ENCODE peak calls at places on chromosomes 16 and 17, in eight cellular contexts. One of them, this sample, is unnamed.

GRCh38 chr16:53642094-53642493 is 61.6 kb downstream of the RPGRIP1L start:
- DNase-seq in mucosa of descending colon: no peak
- DNase-seq in thoracic aorta: no peak
- DNase-seq in body of pancreas: no peak
- DNase-seq in fibroblast of pulmonary artery: no peak
- DNase-seq in BE2C: no peak
- DNase-seq in heart left ventricle: no peak
- DNase-seq in astrocyte of the spinal cord: no peak
- DNase-seq in this sample: no peak

GRCh38 chr17:27407916-27408846 is 48.1 kb upstream of the KSR1 start:
- DNase-seq in mucosa of descending colon: no peak
- DNase-seq in astrocyte of the spinal cord: peak
- DNase-seq in body of pancreas: no peak
- DNase-seq in fibroblast of pulmonary artery: peak
- DNase-seq in thoracic aorta: no peak
- DNase-seq in heart left ventricle: no peak
- DNase-seq in BE2C: no peak
- DNase-seq in this sample: no peak

GRCh38 chr16:17555176-17555575 is 84.4 kb upstream of the XYLT1 start:
- DNase-seq in heart left ventricle: no peak
- DNase-seq in body of pancreas: no peak
- DNase-seq in astrocyte of the spinal cord: peak
- DNase-seq in BE2C: no peak
- DNase-seq in thoracic aorta: no peak
- DNase-seq in fibroblast of pulmonary artery: peak
- DNase-seq in mucosa of descending colon: no peak
- DNase-seq in this sample: peak

GRCh38 chr17:10699861-10700260 is 2.5 kb downstream of the ADPRM start:
- DNase-seq in astrocyte of the spinal cord: no peak
- DNase-seq in body of pancreas: no peak
- DNase-seq in thoracic aorta: no peak
- DNase-seq in BE2C: no peak
- DNase-seq in fibroblast of pulmonary artery: peak
- DNase-seq in heart left ventricle: no peak
- DNase-seq in mucosa of descending colon: no peak
- DNase-seq in this sample: no peak

GRCh38 chr17:79866791-79867190 is 27.6 kb upstream of the CBX4 start:
- DNase-seq in thoracic aorta: no peak
- DNase-seq in fibroblast of pulmonary artery: no peak
- DNase-seq in mucosa of descending colon: peak
- DNase-seq in heart left ventricle: no peak
- DNase-seq in BE2C: no peak
- DNase-seq in astrocyte of the spinal cord: peak
- DNase-seq in body of pancreas: no peak
- DNase-seq in this sample: no peak

GRCh38 chr16:50612849-50613198 is 64.6 kb downstream of the NKD1 start:
- DNase-seq in body of pancreas: no peak
- DNase-seq in BE2C: no peak
- DNase-seq in fibroblast of pulmonary artery: no peak
- DNase-seq in thoracic aorta: no peak
- DNase-seq in mucosa of descending colon: no peak
- DNase-seq in astrocyte of the spinal cord: no peak
- DNase-seq in heart left ventricle: no peak
- DNase-seq in this sample: no peak

GRCh38 chr17:70278846-70279465 is 109.6 kb downstream of the KCNJ2 start:
- DNase-seq in heart left ventricle: no peak
- DNase-seq in astrocyte of the spinal cord: no peak
- DNase-seq in BE2C: peak
- DNase-seq in body of pancreas: no peak
- DNase-seq in fibroblast of pulmonary artery: no peak
- DNase-seq in mucosa of descending colon: no peak
- DNase-seq in thoracic aorta: no peak
- DNase-seq in this sample: no peak

GRCh38 chr17:13601317-13601775 is 383 bp downstream of the HS3ST3A1 start:
- DNase-seq in body of pancreas: no peak
- DNase-seq in heart left ventricle: peak
- DNase-seq in BE2C: peak
- DNase-seq in astrocyte of the spinal cord: peak
- DNase-seq in fibroblast of pulmonary artery: no peak
- DNase-seq in mucosa of descending colon: no peak
- DNase-seq in thoracic aorta: no peak
- DNase-seq in this sample: no peak

DNA sequence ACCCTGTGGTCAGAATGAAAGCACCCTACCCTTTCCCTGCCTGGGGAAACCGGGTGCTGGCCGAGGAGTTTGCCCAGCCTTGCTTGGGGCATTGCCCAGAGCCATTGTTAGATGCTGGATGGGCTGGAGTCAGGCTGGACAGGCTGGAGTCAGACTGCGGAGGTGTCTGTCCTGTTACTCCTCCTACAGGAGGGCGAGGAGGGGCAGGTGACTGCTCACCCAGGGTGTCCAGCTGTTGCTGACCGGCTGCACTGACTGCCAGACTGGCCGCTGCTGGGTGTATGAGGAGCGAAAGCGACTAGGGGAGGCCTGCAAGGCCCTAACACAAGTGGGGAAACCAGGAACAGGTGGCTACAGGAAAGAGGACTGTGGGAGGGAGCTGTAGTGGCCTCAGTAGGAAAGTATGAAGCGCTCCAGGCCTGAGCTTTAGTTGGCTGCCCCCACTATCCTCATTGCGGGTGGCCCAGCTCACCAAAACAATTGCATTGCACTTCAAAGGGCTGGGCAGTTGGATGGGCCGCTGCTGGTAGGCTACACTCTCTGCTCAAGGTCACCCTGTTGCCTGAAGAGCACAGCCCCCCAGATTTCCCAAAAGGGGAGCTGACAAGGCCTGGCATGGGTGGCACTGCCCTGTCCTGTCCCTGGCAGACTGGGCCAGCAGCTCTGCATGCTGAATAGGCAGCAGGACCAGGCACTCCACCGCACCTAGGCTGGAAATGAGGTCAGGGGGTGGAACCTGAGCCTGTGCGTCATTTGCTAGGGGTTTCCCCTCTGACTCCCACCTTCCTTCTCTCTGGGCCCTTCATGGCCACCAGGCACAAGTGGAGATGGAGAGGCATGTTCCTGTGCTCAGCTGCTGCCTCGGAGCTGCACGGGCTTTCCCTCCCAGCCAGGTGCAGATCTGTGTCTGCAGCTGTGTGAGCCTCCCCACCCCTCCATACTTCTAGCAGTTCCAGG is 18.4 kb downstream of the LDHD start:
- DNase-seq in astrocyte of the spinal cord: no peak
- DNase-seq in thoracic aorta: no peak
- DNase-seq in heart left ventricle: no peak
- DNase-seq in mucosa of descending colon: no peak
- DNase-seq in fibroblast of pulmonary artery: no peak
- DNase-seq in body of pancreas: no peak
- DNase-seq in BE2C: no peak
- DNase-seq in this sample: no peak
- TF ChIP-seq CTCF in astrocyte of the spinal cord: no peak
- TF ChIP-seq CTCF in thoracic aorta: no peak
- TF ChIP-seq CTCF in heart left ventricle: no peak
- TF ChIP-seq CTCF in mucosa of descending colon: no peak
- TF ChIP-seq CTCF in fibroblast of pulmonary artery: no peak
- TF ChIP-seq CTCF in body of pancreas: no peak
- TF ChIP-seq CTCF in BE2C: no peak
- TF ChIP-seq CTCF in this sample: no peak

GRCh38 chr17:8312251-8312650 is 2.2 kb downstream of the ARHGEF15 start:
- DNase-seq in astrocyte of the spinal cord: no peak
- DNase-seq in mucosa of descending colon: no peak
- DNase-seq in BE2C: no peak
- DNase-seq in fibroblast of pulmonary artery: no peak
- DNase-seq in heart left ventricle: no peak
- DNase-seq in thoracic aorta: no peak
- DNase-seq in body of pancreas: no peak
- DNase-seq in this sample: no peak
- H3K4me3 ChIP-seq in astrocyte of the spinal cord: no peak
- H3K4me3 ChIP-seq in mucosa of descending colon: no peak
- H3K4me3 ChIP-seq in BE2C: no peak
- H3K4me3 ChIP-seq in fibroblast of pulmonary artery: no peak
- H3K4me3 ChIP-seq in heart left ventricle: peak
- H3K4me3 ChIP-seq in thoracic aorta: no peak
- H3K4me3 ChIP-seq in body of pancreas: no peak
- H3K4me3 ChIP-seq in this sample: no peak

GRCh38 chr16:14485811-14486519 is 144.1 kb downstream of the PARN start:
- DNase-seq in BE2C: no peak
- DNase-seq in astrocyte of the spinal cord: no peak
- DNase-seq in thoracic aorta: no peak
- DNase-seq in mucosa of descending colon: no peak
- DNase-seq in heart left ventricle: no peak
- DNase-seq in fibroblast of pulmonary artery: no peak
- DNase-seq in body of pancreas: no peak
- DNase-seq in this sample: no peak

GRCh38 chr16:14489460-14489859 is 140.6 kb downstream of the PARN start:
- DNase-seq in BE2C: peak
- DNase-seq in thoracic aorta: no peak
- DNase-seq in fibroblast of pulmonary artery: no peak
- DNase-seq in mucosa of descending colon: no peak
- DNase-seq in heart left ventricle: peak
- DNase-seq in astrocyte of the spinal cord: no peak
- DNase-seq in body of pancreas: no peak
- DNase-seq in this sample: no peak

GRCh38 chr16:14485131-14485551 is 144.9 kb downstream of the PARN start:
- DNase-seq in heart left ventricle: no peak
- DNase-seq in astrocyte of the spinal cord: peak
- DNase-seq in BE2C: no peak
- DNase-seq in fibroblast of pulmonary artery: no peak
- DNase-seq in body of pancreas: no peak
- DNase-seq in thoracic aorta: no peak
- DNase-seq in mucosa of descending colon: no peak
- DNase-seq in this sample: no peak

GRCh38 chr16:14487579-14487978 is 142.5 kb downstream of the PARN start:
- DNase-seq in thoracic aorta: no peak
- DNase-seq in heart left ventricle: no peak
- DNase-seq in body of pancreas: no peak
- DNase-seq in BE2C: no peak
- DNase-seq in fibroblast of pulmonary artery: no peak
- DNase-seq in mucosa of descending colon: no peak
- DNase-seq in astrocyte of the spinal cord: no peak
- DNase-seq in this sample: no peak

DNA sequence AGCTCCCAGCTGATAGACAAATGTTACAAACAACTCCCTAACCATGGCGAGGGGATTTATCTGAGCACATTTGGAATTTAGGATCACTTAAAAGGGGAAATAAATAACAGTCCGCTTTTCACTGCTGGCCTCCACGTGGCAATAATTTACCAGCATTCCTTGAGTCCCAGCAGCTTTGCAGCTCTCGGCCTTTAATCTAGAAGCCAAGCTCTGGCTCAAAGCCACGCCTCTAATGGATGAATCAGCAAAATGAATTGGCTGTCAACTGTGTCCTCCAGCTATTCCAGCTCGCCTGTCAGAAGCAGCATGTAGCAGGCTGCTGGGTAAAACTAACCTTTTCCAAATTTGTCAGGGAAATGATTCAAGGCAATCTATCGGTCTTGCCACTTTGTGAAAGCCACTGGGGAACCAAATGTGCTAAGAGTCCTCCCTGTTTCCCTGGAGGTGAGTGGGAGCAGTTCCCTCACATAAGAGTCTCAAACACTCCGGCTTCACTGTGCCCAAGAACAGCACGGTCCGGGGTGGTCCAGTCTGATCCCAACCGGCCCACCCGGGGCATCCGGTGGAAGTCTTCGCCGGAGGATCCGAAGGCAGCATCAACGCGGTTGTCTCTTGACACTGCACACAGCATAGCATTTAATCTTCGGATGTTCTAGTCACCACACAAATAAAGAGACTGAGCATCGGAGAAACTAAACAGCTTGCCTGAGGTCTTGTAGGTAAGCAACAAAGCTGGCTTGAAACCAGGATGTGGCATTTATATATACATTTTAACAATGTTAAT is 143.3 kb downstream of the PARN start:
- DNase-seq in astrocyte of the spinal cord: peak
- DNase-seq in heart left ventricle: peak
- DNase-seq in BE2C: peak
- DNase-seq in body of pancreas: peak
- DNase-seq in fibroblast of pulmonary artery: peak
- DNase-seq in mucosa of descending colon: peak
- DNase-seq in thoracic aorta: peak
- DNase-seq in this sample: peak
- TF ChIP-seq CTCF in astrocyte of the spinal cord: no peak
- TF ChIP-seq CTCF in heart left ventricle: no peak
- TF ChIP-seq CTCF in BE2C: no peak
- TF ChIP-seq CTCF in body of pancreas: peak
- TF ChIP-seq CTCF in fibroblast of pulmonary artery: no peak
- TF ChIP-seq CTCF in mucosa of descending colon: no peak
- TF ChIP-seq CTCF in thoracic aorta: no peak
- TF ChIP-seq CTCF in this sample: no peak

GRCh38 chr16:11686713-11687112 is 18.5 kb downstream of the SNN start:
- DNase-seq in thoracic aorta: no peak
- DNase-seq in mucosa of descending colon: no peak
- DNase-seq in BE2C: no peak
- DNase-seq in body of pancreas: no peak
- DNase-seq in astrocyte of the spinal cord: no peak
- DNase-seq in heart left ventricle: no peak
- DNase-seq in fibroblast of pulmonary artery: no peak
- DNase-seq in this sample: no peak
- H3K4me3 ChIP-seq in thoracic aorta: no peak
- H3K4me3 ChIP-seq in mucosa of descending colon: no peak
- H3K4me3 ChIP-seq in BE2C: no peak
- H3K4me3 ChIP-seq in body of pancreas: no peak
- H3K4me3 ChIP-seq in astrocyte of the spinal cord: no peak
- H3K4me3 ChIP-seq in heart left ventricle: no peak
- H3K4me3 ChIP-seq in fibroblast of pulmonary artery: no peak
- H3K4me3 ChIP-seq in this sample: no peak

DNA sequence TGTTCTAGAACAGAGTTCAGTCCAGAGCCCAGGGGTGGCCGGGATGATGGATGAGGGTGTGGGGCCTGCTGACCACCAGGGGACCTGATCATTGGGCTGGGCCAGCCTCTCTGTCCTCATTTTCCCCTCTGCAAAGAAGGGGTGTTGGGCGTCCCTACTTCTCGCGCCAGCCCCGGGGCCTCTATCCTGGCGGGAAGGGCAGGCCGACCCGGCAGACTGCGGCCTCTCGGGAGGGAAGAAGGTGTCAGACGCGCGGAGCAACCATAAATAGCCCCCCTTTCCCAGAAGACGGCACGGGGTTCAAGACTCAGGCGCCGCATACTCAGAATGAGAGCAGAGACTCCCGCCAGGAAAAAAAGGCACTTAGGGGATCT is 1.9 kb upstream of the CACNA1G start:
- DNase-seq in fibroblast of pulmonary artery: no peak
- DNase-seq in mucosa of descending colon: no peak
- DNase-seq in astrocyte of the spinal cord: no peak
- DNase-seq in BE2C: no peak
- DNase-seq in heart left ventricle: no peak
- DNase-seq in thoracic aorta: no peak
- DNase-seq in body of pancreas: no peak
- DNase-seq in this sample: no peak
- TF ChIP-seq CTCF in fibroblast of pulmonary artery: no peak
- TF ChIP-seq CTCF in mucosa of descending colon: no peak
- TF ChIP-seq CTCF in astrocyte of the spinal cord: no peak
- TF ChIP-seq CTCF in BE2C: no peak
- TF ChIP-seq CTCF in heart left ventricle: no peak
- TF ChIP-seq CTCF in thoracic aorta: no peak
- TF ChIP-seq CTCF in body of pancreas: no peak
- TF ChIP-seq CTCF in this sample: no peak

GRCh38 chr16:1003551-1004347 is 22.2 kb downstream of the SOX8 start:
- DNase-seq in heart left ventricle: no peak
- DNase-seq in BE2C: no peak
- DNase-seq in body of pancreas: no peak
- DNase-seq in thoracic aorta: no peak
- DNase-seq in fibroblast of pulmonary artery: no peak
- DNase-seq in mucosa of descending colon: no peak
- DNase-seq in astrocyte of the spinal cord: peak
- DNase-seq in this sample: no peak
- H3K4me3 ChIP-seq in heart left ventricle: no peak
- H3K4me3 ChIP-seq in BE2C: no peak
- H3K4me3 ChIP-seq in body of pancreas: no peak
- H3K4me3 ChIP-seq in thoracic aorta: no peak
- H3K4me3 ChIP-seq in fibroblast of pulmonary artery: no peak
- H3K4me3 ChIP-seq in mucosa of descending colon: no peak
- H3K4me3 ChIP-seq in astrocyte of the spinal cord: no peak
- H3K4me3 ChIP-seq in this sample: no peak